ENCODE peak calls at places on chromosomes 7 and 10, in six cellular contexts. G, Y, K, F, L and N are unnamed samples.

GRCh38 chr10:96390460-96390864 is 31.7 kb upstream of the OPALIN start:
- DNase-seq in K (no peak), L (peak), Y (no peak), G (no peak), F (no peak), N (no peak)

GRCh38 chr7:93854480-93854879 is 36.1 kb downstream of the TFPI2 start:
- DNase-seq in F (no peak), K (no peak), Y (no peak), L (no peak), G (no peak), N (no peak)

GRCh38 chr7:4803397-4804241 is 28.2 kb downstream of the AP5Z1 start:
- DNase-seq in F (no peak), L (no peak), G (no peak), K (no peak), Y (no peak), N (no peak)

GRCh38 chr10:59976909-59977308 is 70.6 kb upstream of the CCDC6 start:
- DNase-seq in Y (no peak), F (no peak), L (no peak), G (no peak), K (no peak), N (no peak)

GRCh38 chr7:140867467-140868314 is 57.0 kb downstream of the BRAF start:
- DNase-seq in L (no peak), Y (no peak), F (no peak), K (no peak), G (no peak), N (no peak)

GRCh38 chr7:146074195-146074765 is 42.3 kb upstream of the CNTNAP2 start:
- DNase-seq in L (no peak), F (no peak), Y (no peak), K (no peak), G (no peak), N (no peak)

GRCh38 chr10:27457966-27458365 is 46.1 kb upstream of the RAB18 start:
- DNase-seq in Y (no peak), F (no peak), K (no peak), L (no peak), G (no peak), N (no peak)

GRCh38 chr10:122234416-122234815 is 36.7 kb upstream of the BTBD16 start:
- DNase-seq in G (no peak), F (no peak), Y (no peak), L (no peak), K (no peak), N (no peak)

GRCh38 chr10:108582387-108582786 is 1340.9 kb downstream of the XPNPEP1 start:
- DNase-seq in L (no peak), F (no peak), Y (no peak), G (no peak), K (no peak), N (no peak)

GRCh38 chr10:71323407-71323806 is 4.3 kb downstream of the SLC29A3 start:
- DNase-seq in Y (no peak), K (no peak), F (no peak), G (no peak), L (no peak), N (no peak)

GRCh38 chr7:35019801-35020200 is 17.5 kb downstream of the DPY19L1 start:
- DNase-seq in F (no peak), G (no peak), Y (no peak), K (no peak), L (no peak), N (no peak)

GRCh38 chr10:101007915-101008822 is 8.6 kb downstream of the LZTS2 start:
- DNase-seq in F (no peak), Y (no peak), K (no peak), L (no peak), G (no peak), N (no peak)

GRCh38 chr7:107622429-107622828 is 38.2 kb upstream of the SLC26A4 start:
- DNase-seq in F (no peak), L (no peak), K (no peak), Y (no peak), G (no peak), N (no peak)

GRCh38 chr10:89959433-89960110 is 258.2 kb downstream of the KIF20B start:
- DNase-seq in G (no peak), L (no peak), Y (no peak), K (no peak), F (no peak), N (no peak)

GRCh38 chr7:38335490-38336135 is 62.2 kb upstream of the TARP start:
- DNase-seq in G (peak), L (peak), F (peak), Y (peak), K (peak), N (peak)

GRCh38 chr7:35024298-35024697 is 13.0 kb downstream of the DPY19L1 start:
- DNase-seq in F (no peak), K (no peak), G (no peak), L (no peak), Y (no peak), N (no peak)

GRCh38 chr7:30971840-30972563 is 8.2 kb downstream of the GHRHR start:
- DNase-seq in L (no peak), Y (no peak), G (no peak), F (no peak), K (no peak), N (no peak)

GRCh38 chr7:81515009-81515408 is 254.8 kb downstream of the HGF start:
- DNase-seq in G (no peak), Y (no peak), K (no peak), F (no peak), L (no peak), N (no peak)

GRCh38 chr10:21122907-21123306 is 225.8 kb upstream of the NEBL start:
- DNase-seq in L (no peak), G (no peak), Y (no peak), K (no peak), F (no peak), N (no peak)

GRCh38 chr7:20329389-20330175 is 1.1 kb upstream of the ITGB8 start:
- DNase-seq in Y (peak), F (no peak), L (peak), K (peak), G (peak), N (no peak)

GRCh38 chr10:107873007-107873406 is 708.5 kb upstream of the SORCS1 start:
- DNase-seq in L (no peak), Y (no peak), F (no peak), K (no peak), G (no peak), N (no peak)

GRCh38 chr7:24978837-24979469 is 1.0 kb downstream of the OSBPL3 start:
- DNase-seq in F (no peak), K (no peak), G (peak), L (peak), Y (no peak), N (no peak)

GRCh38 chr10:61759751-61760150 is 97.0 kb downstream of the CABCOCO1 start:
- DNase-seq in G (no peak), L (no peak), F (no peak), K (no peak), Y (no peak), N (no peak)

GRCh38 chr7:150964593-150965111 is 13.5 kb downstream of the KCNH2 start:
- DNase-seq in K (no peak), G (no peak), Y (peak), L (no peak), F (no peak), N (no peak)

GRCh38 chr7:112726076-112726475 is 64.1 kb downstream of the TMEM168 start:
- DNase-seq in K (no peak), Y (no peak), F (no peak), G (no peak), L (no peak), N (no peak)

GRCh38 chr7:50653997-50654425 is 88.8 kb upstream of the DDC start:
- DNase-seq in Y (no peak), L (no peak), F (no peak), K (no peak), G (no peak), N (no peak)

GRCh38 chr7:157876469-157877285 is 539.9 kb downstream of the DNAJB6 start:
- DNase-seq in F (no peak), K (no peak), G (no peak), Y (no peak), L (no peak), N (no peak)

GRCh38 chr7:45294559-45294958 is 137.0 kb downstream of the RAMP3 start:
- DNase-seq in K (no peak), L (no peak), Y (no peak), G (no peak), F (no peak), N (no peak)

GRCh38 chr10:77386833-77387232 is 250.8 kb downstream of the KCNMA1 start:
- DNase-seq in K (no peak), G (no peak), F (no peak), L (no peak), Y (no peak), N (no peak)

GRCh38 chr10:75191821-75192568 is 18.6 kb upstream of the VDAC2 start:
- DNase-seq in G (peak), K (no peak), F (no peak), Y (no peak), L (peak), N (no peak)

GRCh38 chr7:31850066-31850465 is 163.1 kb downstream of the PPP1R17 start:
- DNase-seq in F (no peak), L (no peak), G (no peak), Y (no peak), K (no peak), N (no peak)

GRCh38 chr10:95406651-95407280 is 116.0 kb upstream of the PDLIM1 start:
- DNase-seq in K (no peak), Y (peak), G (peak), F (no peak), L (peak), N (no peak)

GRCh38 chr7:46969303-46970130 is 612.4 kb downstream of the TNS3 start:
- DNase-seq in Y (no peak), K (no peak), G (peak), L (peak), F (no peak), N (no peak)

GRCh38 chr10:112961609-112962008 is 11.6 kb downstream of the TCF7L2 start:
- DNase-seq in G (no peak), K (no peak), L (peak), Y (no peak), F (no peak), N (no peak)

GRCh38 chr10:96513686-96514551 is at the start of gene TLL2:
- DNase-seq in F (peak), L (peak), K (peak), G (peak), Y (peak), N (peak)

GRCh38 chr10:96637709-96638108 is 50.9 kb upstream of the TM9SF3 start:
- DNase-seq in Y (no peak), F (no peak), G (no peak), K (no peak), L (no peak), N (no peak)